ENCODE peak calls at places on chromosomes 13 and 19, in five cellular contexts. T is mesendoderm, F is cardiac muscle cell, N is dorsolateral prefrontal cortex, B is brain microvascular endothelial cell. C is an unnamed sample.

GRCh38 chr19:44848036-44848804 is 2.1 kb downstream of the NECTIN2 start:
- DNase-seq in T (peak), F (peak), N (no peak), B (peak), C (no peak)

GRCh38 chr13:64928704-64929499 is 2301.2 kb downstream of the PCDH9 start:
- DNase-seq in T (peak), F (peak), N (no peak), B (peak), C (no peak)

GRCh38 chr19:13165091-13165997 is 15.1 kb downstream of the IER2 start:
- DNase-seq in T (peak), F (peak), N (no peak), B (no peak), C (no peak)

GRCh38 chr13:67042556-67042955 is 187.6 kb downstream of the PCDH9 start:
- DNase-seq in T (no peak), F (no peak), N (no peak), B (no peak), C (no peak)

GRCh38 chr19:28051047-28051446 is 1161.9 kb downstream of the UQCRFS1 start:
- DNase-seq in T (peak), F (no peak), N (no peak), B (no peak), C (no peak)

GRCh38 chr19:13097331-13098258 is 5.1 kb downstream of the LYL1 start:
- DNase-seq in T (no peak), F (no peak), N (no peak), B (no peak), C (no peak)

GRCh38 chr19:10593820-10594637 is 6.9 kb upstream of the AP1M2 start:
- DNase-seq in T (no peak), F (no peak), N (peak), B (no peak), C (no peak)

GRCh38 chr19:5934779-5935472 is 20.9 kb downstream of the CAPS start:
- DNase-seq in T (no peak), F (peak), N (no peak), B (peak), C (no peak)

GRCh38 chr13:100506600-100507422 is 81.8 kb downstream of the GGACT start:
- DNase-seq in T (no peak), F (no peak), N (no peak), B (no peak), C (no peak)

GRCh38 chr13:51266642-51267041 is 44.4 kb downstream of the FAM124A start:
- DNase-seq in T (no peak), F (no peak), N (no peak), B (no peak), C (no peak)

GRCh38 chr19:16115309-16116039 is 3.8 kb downstream of the RAB8A start:
- DNase-seq in T (no peak), F (no peak), N (no peak), B (no peak), C (no peak)
- H3K27ac ChIP-seq in T (no peak), F (no peak), N (no peak), B (no peak), C (no peak)

GRCh38 chr13:26422036-26422435 is 135.4 kb upstream of the WASF3 start:
- DNase-seq in T (no peak), F (no peak), N (no peak), B (no peak), C (no peak)
- H3K27ac ChIP-seq in T (no peak), F (no peak), N (no peak), B (no peak), C (no peak)

GRCh38 chr13:20337894-20338551 is 105.9 kb upstream of the GJB6 start:
- DNase-seq in T (no peak), F (no peak), N (no peak), B (no peak), C (no peak)

GRCh38 chr13:20340136-20340758 is 108.1 kb upstream of the GJB6 start:
- DNase-seq in T (no peak), F (no peak), N (no peak), B (no peak), C (no peak)

GRCh38 chr13:20342326-20342725 is 110.2 kb upstream of the GJB6 start:
- DNase-seq in T (no peak), F (no peak), N (no peak), B (no peak), C (no peak)

GRCh38 chr13:20336761-20337160 is 104.6 kb upstream of the GJB6 start:
- DNase-seq in T (no peak), F (no peak), N (no peak), B (no peak), C (no peak)

DNA sequence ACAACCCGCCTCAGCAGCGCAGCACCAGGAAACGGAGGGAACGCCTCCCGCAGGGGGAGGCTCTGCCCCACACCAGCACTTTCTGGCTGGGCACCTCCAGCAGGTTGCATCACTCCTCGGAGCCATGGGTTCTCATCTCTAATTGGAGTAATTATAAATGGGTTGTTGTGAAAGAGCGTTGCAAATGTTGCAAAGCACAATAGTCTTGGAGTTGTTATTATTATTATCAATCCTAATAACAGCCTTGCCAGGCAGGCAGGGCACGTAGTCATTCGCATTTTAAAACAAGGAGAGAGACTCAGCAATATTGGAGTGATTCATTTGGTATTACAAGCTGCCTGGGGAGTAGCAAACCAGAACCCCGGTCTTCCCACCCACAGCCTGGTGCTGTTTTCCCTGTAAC is 108.6 kb upstream of the GJB6 start:
- DNase-seq in T (no peak), F (peak), N (no peak), B (no peak), C (no peak)
- H3K27ac ChIP-seq in T (no peak), F (no peak), N (no peak), B (no peak), C (no peak)

DNA sequence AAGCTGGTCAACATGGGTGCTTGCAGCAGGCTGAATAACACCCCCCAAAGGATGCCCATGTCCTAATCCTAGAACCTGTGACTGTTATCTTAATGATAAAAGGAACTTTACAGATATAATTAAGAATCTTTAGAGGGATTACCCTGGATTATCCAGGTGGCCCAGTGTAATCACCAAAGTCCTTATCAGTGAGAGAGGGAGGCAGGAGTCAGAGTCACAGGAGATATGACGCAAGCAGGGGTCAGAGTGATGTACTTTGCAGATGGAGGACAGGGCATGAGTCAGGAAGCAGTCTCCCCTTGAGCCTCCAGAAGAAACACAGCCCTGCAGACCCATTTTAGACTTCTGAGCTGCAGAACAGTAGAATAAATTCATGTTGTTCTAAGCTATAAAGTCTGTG is 9.8 kb downstream of the ZNF606 start:
- DNase-seq in T (peak), F (no peak), N (no peak), B (no peak), C (no peak)
- H3K27ac ChIP-seq in T (no peak), F (no peak), N (no peak), B (no peak), C (no peak)

DNA sequence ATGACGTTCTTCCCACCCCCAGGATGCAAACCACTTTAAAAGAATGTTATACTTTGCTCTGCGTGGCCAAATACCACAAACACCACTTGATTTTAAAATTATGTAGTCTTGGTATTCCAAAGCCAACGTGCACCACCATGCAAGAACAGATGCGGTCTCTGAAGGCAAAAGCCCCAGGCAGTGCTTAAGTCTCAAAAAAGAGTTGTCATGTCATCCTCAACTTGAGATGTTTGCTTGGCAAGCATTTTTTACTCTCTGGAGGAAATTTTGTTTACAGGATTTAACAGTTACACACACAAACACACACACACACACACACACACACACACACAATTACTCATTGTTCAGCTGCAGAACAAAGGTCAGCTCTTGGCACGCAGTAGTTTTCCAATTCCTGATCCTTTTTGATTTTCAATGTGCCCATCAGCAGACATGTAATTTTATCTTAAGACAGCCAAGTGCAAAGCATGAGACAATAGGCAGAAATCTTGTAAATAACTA is 106.2 kb downstream of the RGCC start:
- DNase-seq in T (no peak), F (peak), N (no peak), B (peak), C (no peak)
- H3K27ac ChIP-seq in T (peak), F (no peak), N (peak), B (peak), C (no peak)

DNA sequence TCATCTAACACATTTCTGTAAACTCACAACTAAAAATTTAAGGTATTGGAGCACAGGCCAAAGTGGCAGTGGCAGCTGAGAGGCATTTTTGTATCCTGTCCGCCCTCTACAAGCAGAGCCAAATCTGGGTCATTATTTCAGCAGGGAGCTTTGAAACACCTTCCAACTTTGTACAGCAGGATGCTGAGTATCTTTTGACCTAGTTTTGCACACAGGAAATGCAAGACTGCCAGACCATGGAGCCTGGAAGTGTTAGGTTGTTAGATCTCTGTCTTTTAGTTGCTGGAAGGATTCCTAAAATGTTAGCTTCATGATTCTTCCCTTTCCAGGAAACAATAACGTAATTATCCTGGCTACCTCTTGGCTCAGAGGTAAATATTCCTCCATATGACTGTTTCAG is 148.6 kb upstream of the ATXN8OS start:
- DNase-seq in T (peak), F (no peak), N (no peak), B (no peak), C (no peak)
- H3K27ac ChIP-seq in T (no peak), F (no peak), N (no peak), B (no peak), C (no peak)

GRCh38 chr19:53431399-53432087 is at the start of gene ZNF761:
- DNase-seq in T (peak), F (peak), N (peak), B (peak), C (peak)
- H3K27ac ChIP-seq in T (peak), F (peak), N (no peak), B (peak), C (peak)

GRCh38 chr13:102310691-102311432 is 91.0 kb downstream of the FGF14 start:
- DNase-seq in T (peak), F (no peak), N (no peak), B (no peak), C (no peak)

GRCh38 chr13:102312841-102313240 is 89.0 kb downstream of the FGF14 start:
- DNase-seq in T (no peak), F (no peak), N (no peak), B (no peak), C (no peak)

GRCh38 chr13:102311433-102311796 is 90.4 kb downstream of the FGF14 start:
- DNase-seq in T (no peak), F (no peak), N (no peak), B (no peak), C (no peak)

GRCh38 chr13:102311901-102312300 is 89.9 kb downstream of the FGF14 start:
- DNase-seq in T (no peak), F (no peak), N (no peak), B (no peak), C (no peak)

GRCh38 chr13:102309110-102309509 is 92.7 kb downstream of the FGF14 start:
- DNase-seq in T (no peak), F (no peak), N (peak), B (no peak), C (no peak)
- H3K27ac ChIP-seq in T (no peak), F (no peak), N (no peak), B (no peak), C (no peak)

GRCh38 chr19:1651548-1652394 is 644 bp downstream of the TCF3 start:
- DNase-seq in T (peak), F (peak), N (no peak), B (no peak), C (peak)
- H3K27ac ChIP-seq in T (peak), F (peak), N (no peak), B (peak), C (peak)